ENCODE peak calls at places on chromosome 21, in seven cellular contexts. X, F, L, A, K, R and S are unnamed samples.

GRCh38 chr21:45831991-45832740 is 149.4 kb upstream of the COL6A1 start:
- DNase-seq in F (peak), X (peak), A (no peak), R (no peak), K (no peak), L (peak), S (no peak)

GRCh38 chr21:45839274-45839673 is 142.3 kb upstream of the COL6A1 start:
- DNase-seq in L (peak), F (no peak), K (no peak), X (no peak), A (no peak), R (no peak), S (no peak)

GRCh38 chr21:31873275-31873695 is 465 bp downstream of the HUNK start:
- DNase-seq in X (no peak), R (no peak), A (no peak), K (no peak), F (no peak), L (no peak), S (peak)

GRCh38 chr21:45996311-45997204 is 15.0 kb downstream of the COL6A1 start:
- DNase-seq in F (peak), R (no peak), K (no peak), A (no peak), L (no peak), X (peak), S (peak)

GRCh38 chr21:26946744-26947446 is 20.0 kb downstream of the ADAMTS5 start:
- DNase-seq in A (no peak), X (no peak), L (no peak), R (no peak), F (no peak), K (no peak), S (no peak)

GRCh38 chr21:46207006-46207919 is 21.3 kb downstream of the LSS start:
- DNase-seq in X (no peak), A (no peak), R (no peak), F (no peak), L (no peak), K (no peak), S (no peak)

GRCh38 chr21:45366931-45367401 is 38.0 kb upstream of the COL18A1 start:
- DNase-seq in R (no peak), L (peak), A (peak), F (peak), K (no peak), X (peak), S (no peak)

GRCh38 chr21:45880097-45881068 is 101.2 kb upstream of the COL6A1 start:
- DNase-seq in K (peak), L (peak), A (peak), R (peak), X (peak), F (peak), S (peak)

GRCh38 chr21:26513212-26513611 is 59.9 kb downstream of the CYYR1 start:
- DNase-seq in R (no peak), X (no peak), A (no peak), K (no peak), F (peak), L (no peak), S (no peak)

GRCh38 chr21:42636535-42636914 is 16.9 kb upstream of the PDE9A start:
- DNase-seq in R (no peak), A (no peak), L (peak), K (no peak), F (no peak), X (no peak), S (no peak)

GRCh38 chr21:37219766-37220432 is 47.2 kb downstream of the VPS26C start:
- DNase-seq in R (no peak), F (no peak), X (no peak), K (peak), A (no peak), L (no peak), S (no peak)

GRCh38 chr21:42063206-42063577 is 7.9 kb upstream of the UMODL1 start:
- DNase-seq in F (no peak), X (no peak), R (no peak), A (no peak), K (no peak), L (no peak), S (no peak)

GRCh38 chr21:37079211-37079824 is 6.3 kb downstream of the TTC3 start:
- DNase-seq in L (no peak), A (no peak), F (no peak), K (peak), X (no peak), R (no peak), S (no peak)

GRCh38 chr21:44969965-44970755 is 30.3 kb downstream of the SLX9 start:
- DNase-seq in X (no peak), A (no peak), K (no peak), R (no peak), L (peak), F (peak), S (no peak)

GRCh38 chr21:14533555-14534400 is 12.3 kb downstream of the SAMSN1 start:
- DNase-seq in L (no peak), R (no peak), X (no peak), F (no peak), K (peak), A (peak), S (no peak)

GRCh38 chr21:45054927-45055612 is 19.3 kb upstream of the ADARB1 start:
- DNase-seq in A (no peak), F (no peak), L (no peak), R (no peak), X (no peak), K (no peak), S (no peak)

GRCh38 chr21:46083271-46084040 is 14.5 kb upstream of the COL6A2 start:
- DNase-seq in F (peak), A (no peak), X (peak), R (no peak), K (no peak), L (no peak), S (no peak)

GRCh38 chr21:46082638-46083270 is 15.2 kb upstream of the COL6A2 start:
- DNase-seq in X (peak), K (no peak), A (no peak), L (no peak), R (no peak), F (peak), S (no peak)

GRCh38 chr21:15686506-15686905 is 43.3 kb upstream of the USP25 start:
- DNase-seq in R (no peak), K (no peak), L (no peak), F (no peak), X (no peak), A (no peak), S (no peak)

GRCh38 chr21:45769896-45770295 is 126.4 kb downstream of the PCBP3 start:
- DNase-seq in X (no peak), A (no peak), R (no peak), K (no peak), L (no peak), F (no peak), S (no peak)

GRCh38 chr21:45215214-45215613 is 72.5 kb downstream of the POFUT2 start:
- DNase-seq in F (no peak), X (no peak), R (no peak), A (no peak), L (no peak), K (no peak), S (no peak)

GRCh38 chr21:45542242-45542666 is at the start of gene SLC19A1:
- DNase-seq in F (peak), L (peak), A (peak), K (peak), R (no peak), X (peak), S (peak)

GRCh38 chr21:42189860-42190491 is 29.0 kb upstream of the ABCG1 start:
- DNase-seq in R (no peak), K (no peak), X (no peak), A (no peak), L (no peak), F (peak), S (no peak)

GRCh38 chr21:28099296-28099695 is 893.4 kb downstream of the LTN1 start:
- DNase-seq in A (no peak), R (no peak), X (peak), F (no peak), K (no peak), L (peak), S (no peak)

GRCh38 chr21:41593784-41594138 is 85.8 kb upstream of the TMPRSS2 start:
- DNase-seq in L (no peak), X (no peak), A (no peak), K (no peak), R (no peak), F (no peak), S (no peak)

GRCh38 chr21:37848721-37849490 is 67.4 kb downstream of the KCNJ6 start:
- DNase-seq in X (no peak), R (no peak), A (no peak), F (no peak), L (no peak), K (no peak), S (no peak)

GRCh38 chr21:15978158-15978805 is 248.5 kb downstream of the USP25 start:
- DNase-seq in A (no peak), K (no peak), X (no peak), R (no peak), L (peak), F (no peak), S (no peak)

GRCh38 chr21:38083534-38083933 is 167.3 kb upstream of the KCNJ6 start:
- DNase-seq in X (no peak), R (no peak), F (no peak), A (no peak), L (no peak), K (no peak), S (no peak)

GRCh38 chr21:22711636-22712035 is 1713.4 kb downstream of the NCAM2 start:
- DNase-seq in A (no peak), L (no peak), F (no peak), K (no peak), R (no peak), X (no peak), S (no peak)

GRCh38 chr21:45443595-45444181 is 38.7 kb downstream of the COL18A1 start:
- DNase-seq in X (no peak), A (no peak), K (no peak), F (no peak), R (no peak), L (no peak), S (no peak)

GRCh38 chr21:42672699-42673458 is 19.5 kb downstream of the PDE9A start:
- DNase-seq in A (peak), F (no peak), R (no peak), K (no peak), L (peak), X (no peak), S (no peak)

GRCh38 chr21:41616063-41616591 is 108.2 kb upstream of the TMPRSS2 start:
- DNase-seq in K (no peak), R (no peak), X (no peak), L (peak), F (peak), A (peak), S (no peak)

GRCh38 chr21:26098758-26099157 is 71.8 kb downstream of the APP start:
- DNase-seq in A (no peak), R (no peak), K (no peak), F (no peak), X (no peak), L (peak), S (no peak)

DNA sequence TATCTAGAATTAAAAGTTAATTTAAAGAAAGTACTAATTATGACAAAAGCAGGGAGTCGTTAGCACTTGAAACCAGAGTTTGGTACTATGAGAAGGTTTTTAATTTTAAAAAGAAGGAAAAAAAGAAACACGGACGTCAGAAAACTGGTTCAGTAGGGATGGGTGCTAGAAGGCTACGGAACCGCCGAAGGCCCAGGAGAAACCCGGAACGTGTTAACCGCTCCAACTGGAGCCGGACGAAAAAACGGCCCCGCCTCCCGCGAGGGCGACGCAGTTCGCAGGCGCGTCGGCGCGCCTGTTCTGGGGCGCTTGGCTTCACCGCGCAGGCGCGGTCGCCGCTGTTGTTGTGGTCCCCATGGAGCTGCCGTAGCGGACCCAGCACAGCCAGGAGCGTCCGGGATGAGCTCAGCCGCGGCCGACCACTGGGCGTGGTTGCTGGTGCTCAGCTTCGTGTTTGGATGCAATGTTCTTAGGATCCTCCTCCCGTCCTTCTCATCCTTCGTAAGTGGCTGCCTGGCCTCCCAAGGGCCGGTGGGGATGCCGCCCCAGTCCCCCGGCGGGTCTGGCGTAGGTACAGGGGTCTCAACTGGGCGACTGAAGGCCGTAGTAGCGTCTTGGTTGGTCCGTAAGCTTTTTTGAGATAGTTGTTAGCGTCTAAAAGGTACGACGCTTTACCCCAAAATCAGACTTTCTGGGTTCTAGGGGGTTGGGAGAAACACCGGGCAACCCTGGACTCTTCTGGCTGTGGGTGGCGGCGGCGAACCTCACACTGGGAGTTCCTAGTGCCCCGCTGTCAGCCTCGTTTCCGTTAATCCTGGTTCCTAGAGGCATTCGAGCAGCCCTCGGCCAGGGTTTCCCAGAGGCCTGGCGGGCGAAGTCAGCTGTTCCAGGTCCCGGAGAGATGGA is 31.4 kb upstream of the HMGN1 start:
- DNase-seq in A (peak), K (peak), R (peak), L (peak), F (peak), X (peak), S (peak)
- TF ChIP-seq POLR2A in A (peak), K (peak), R (peak), L (peak), F (peak), X (peak), S (peak)

GRCh38 chr21:43937898-43938309 is 72.9 kb downstream of the AGPAT3 start:
- DNase-seq in R (no peak), X (no peak), A (no peak), L (no peak), K (peak), F (no peak), S (peak)
- TF ChIP-seq POLR2A in R (no peak), X (no peak), A (no peak), L (no peak), K (no peak), F (no peak), S (no peak)

GRCh38 chr21:36064085-36064460 is 3.7 kb upstream of the SETD4 start:
- DNase-seq in L (no peak), X (no peak), F (no peak), R (no peak), K (no peak), A (no peak), S (no peak)

GRCh38 chr21:36063375-36064084 is 3.2 kb upstream of the SETD4 start:
- DNase-seq in X (no peak), R (no peak), K (no peak), A (no peak), L (no peak), F (no peak), S (no peak)

GRCh38 chr21:36061445-36061844 is 1.1 kb upstream of the SETD4 start:
- DNase-seq in K (no peak), X (no peak), L (no peak), A (no peak), R (no peak), F (no peak), S (no peak)

GRCh38 chr21:36059823-36060158 is 535 bp downstream of the SETD4 start:
- DNase-seq in A (peak), F (no peak), K (no peak), X (no peak), L (no peak), R (no peak), S (peak)

DNA sequence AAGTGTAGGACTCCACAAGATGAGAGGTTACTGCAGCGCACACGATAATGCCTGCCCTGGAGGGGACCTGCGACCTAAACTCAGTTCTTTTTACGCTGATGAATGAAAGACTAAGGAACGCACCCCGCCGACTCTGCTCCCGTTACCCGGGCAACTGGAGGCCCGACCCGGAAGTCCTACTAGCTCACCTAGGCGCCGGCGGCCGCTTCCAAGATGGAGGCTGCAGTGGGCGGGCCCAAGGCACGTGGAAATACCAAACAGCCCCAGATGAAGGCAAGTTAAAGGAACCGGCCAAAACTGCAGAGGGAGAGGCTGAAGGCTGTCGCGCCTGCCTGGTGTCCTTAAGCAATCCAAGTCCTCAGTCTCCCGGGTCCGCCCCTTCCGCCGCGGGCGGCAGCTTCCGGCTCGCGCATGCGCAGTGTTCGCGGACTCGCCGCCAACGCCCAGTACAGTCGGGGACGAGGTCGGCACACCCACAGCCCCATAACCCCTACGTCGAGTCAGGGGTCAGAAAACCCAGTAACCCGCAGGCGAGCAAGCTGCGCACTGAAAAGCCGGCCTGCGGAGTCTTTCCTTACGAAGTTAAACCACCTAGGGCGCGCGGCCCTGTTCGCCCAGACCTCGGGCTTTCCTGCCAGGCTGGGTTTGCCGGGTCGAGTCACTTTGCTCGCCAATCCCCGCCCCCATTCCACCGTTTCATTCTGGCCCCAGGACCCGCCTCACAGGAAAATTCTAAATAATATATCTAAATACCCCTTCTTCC is at the start of gene SETD4:
- DNase-seq in R (peak), X (peak), F (peak), L (peak), K (peak), A (peak), S (peak)
- TF ChIP-seq POLR2A in R (peak), X (peak), F (peak), L (peak), K (peak), A (peak), S (peak)

GRCh38 chr21:33478182-33478581 is 1.6 kb downstream of the TMEM50B start:
- DNase-seq in F (no peak), L (no peak), K (no peak), X (no peak), A (no peak), R (no peak), S (no peak)

GRCh38 chr21:33480481-33481103 is 818 bp upstream of the TMEM50B start:
- DNase-seq in A (no peak), K (no peak), F (no peak), R (no peak), L (no peak), X (no peak), S (no peak)

GRCh38 chr21:33478858-33479678 is 706 bp downstream of the TMEM50B start:
- DNase-seq in L (peak), R (no peak), X (no peak), A (peak), F (no peak), K (peak), S (peak)

GRCh38 chr21:33481314-33481943 is 1.7 kb upstream of the TMEM50B start:
- DNase-seq in X (no peak), R (no peak), K (peak), L (no peak), A (no peak), F (no peak), S (no peak)

GRCh38 chr21:33479679-33480480 is at the start of gene TMEM50B:
- DNase-seq in A (peak), K (peak), F (peak), R (peak), L (peak), X (peak), S (peak)
- TF ChIP-seq POLR2A in A (peak), K (peak), F (peak), R (peak), L (peak), X (peak), S (peak)

GRCh38 chr21:34881894-34882371 is 167.2 kb downstream of the RUNX1 start:
- DNase-seq in R (no peak), F (no peak), K (peak), X (no peak), L (peak), A (peak), S (no peak)

GRCh38 chr21:34881421-34881820 is 167.7 kb downstream of the RUNX1 start:
- DNase-seq in K (no peak), F (no peak), X (no peak), R (no peak), L (peak), A (no peak), S (no peak)

GRCh38 chr21:34884346-34884929 is 164.7 kb downstream of the RUNX1 start:
- DNase-seq in K (peak), X (no peak), F (no peak), L (no peak), R (no peak), A (no peak), S (no peak)

GRCh38 chr21:34883501-34884271 is 165.4 kb downstream of the RUNX1 start:
- DNase-seq in X (no peak), R (no peak), L (no peak), F (no peak), K (peak), A (no peak), S (no peak)

GRCh38 chr21:34882719-34883131 is 166.4 kb downstream of the RUNX1 start:
- DNase-seq in A (no peak), F (no peak), L (no peak), K (peak), R (no peak), X (no peak), S (no peak)
- TF ChIP-seq POLR2A in A (no peak), F (no peak), L (no peak), K (no peak), R (no peak), X (no peak), S (no peak)

GRCh38 chr21:29340228-29340627 is 41.5 kb downstream of the BACH1 start:
- DNase-seq in X (no peak), L (peak), F (no peak), A (no peak), R (no peak), K (peak), S (no peak)

GRCh38 chr21:29346281-29346680 is 47.6 kb downstream of the BACH1 start:
- DNase-seq in R (no peak), A (no peak), X (no peak), F (no peak), L (no peak), K (no peak), S (no peak)

GRCh38 chr21:29338256-29338655 is 39.5 kb downstream of the BACH1 start:
- DNase-seq in L (no peak), F (no peak), A (no peak), X (no peak), R (no peak), K (no peak), S (no peak)

GRCh38 chr21:29343517-29343916 is 44.8 kb downstream of the BACH1 start:
- DNase-seq in X (peak), R (no peak), A (peak), F (no peak), L (peak), K (no peak), S (no peak)

DNA sequence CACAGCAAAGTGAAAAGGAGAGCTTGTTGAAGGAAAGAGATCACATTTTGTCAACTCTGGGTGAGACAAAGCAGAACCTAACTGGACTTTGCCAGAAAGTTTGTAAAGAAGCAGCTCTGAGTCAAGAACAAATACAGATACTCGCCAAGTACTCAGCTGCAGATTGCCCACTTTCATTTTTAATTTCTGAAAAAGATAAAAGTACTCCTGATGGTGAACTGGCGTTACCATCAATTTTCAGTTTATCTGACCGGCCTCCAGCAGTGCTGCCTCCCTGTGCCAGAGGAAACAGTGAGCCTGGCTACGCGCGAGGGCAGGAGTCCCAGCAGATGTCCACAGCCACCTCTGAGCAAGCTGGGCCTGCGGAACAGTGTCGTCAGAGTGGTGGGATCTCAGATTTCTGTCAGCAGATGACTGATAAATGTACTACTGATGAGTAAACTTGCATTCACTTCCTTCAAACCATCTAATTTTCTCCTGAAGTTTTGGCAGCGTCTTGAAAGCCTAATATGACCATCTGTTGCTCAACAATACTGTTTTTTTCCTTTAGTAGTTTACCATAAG is 43.8 kb downstream of the BACH1 start:
- DNase-seq in X (peak), F (no peak), K (no peak), R (peak), L (peak), A (peak), S (no peak)
- TF ChIP-seq POLR2A in X (no peak), F (no peak), K (no peak), R (no peak), L (peak), A (peak), S (no peak)